ENCODE peak calls at places on chromosomes 16 and 17, in four cellular contexts. U, R, J and X are unnamed samples.

GRCh38 chr16:74577882-74578366 is 29.0 kb downstream of the GLG1 start:
- DNase-seq in U (peak), R (peak), J (no peak), X (peak)

GRCh38 chr17:79988163-79988971 is 47.3 kb downstream of the TBC1D16 start:
- DNase-seq in U (peak), R (peak), J (peak), X (peak)

GRCh38 chr16:48129926-48130325 is 25.9 kb downstream of the ABCC12 start:
- DNase-seq in U (no peak), R (no peak), J (no peak), X (no peak)

GRCh38 chr16:4347010-4347409 is 4.1 kb downstream of the PAM16 start:
- DNase-seq in U (no peak), R (no peak), J (no peak), X (peak)

GRCh38 chr17:59839646-59840328 is 53.0 kb downstream of the TUBD1 start:
- DNase-seq in U (peak), R (no peak), J (no peak), X (peak)

GRCh38 chr16:65071371-65072311 is 50.2 kb downstream of the CDH11 start:
- DNase-seq in U (peak), R (peak), J (peak), X (peak)

GRCh38 chr17:41695954-41696720 is 7.5 kb downstream of the EIF1 start:
- DNase-seq in U (peak), R (peak), J (no peak), X (peak)

GRCh38 chr17:83203073-83203471 is 123.7 kb downstream of the METRNL start:
- DNase-seq in U (peak), R (peak), J (peak), X (peak)

GRCh38 chr17:7404737-7405412 is 978 bp upstream of the TMEM256 start:
- DNase-seq in U (no peak), R (no peak), J (peak), X (no peak)

GRCh38 chr16:73280366-73280765 is 232.4 kb upstream of the ZFHX3 start:
- DNase-seq in U (no peak), R (no peak), J (no peak), X (no peak)

GRCh38 chr17:43456661-43457361 is 27.0 kb upstream of the DHX8 start:
- DNase-seq in U (peak), R (no peak), J (no peak), X (peak)

GRCh38 chr16:70018254-70018653 is 67.1 kb downstream of the CLEC18A start:
- DNase-seq in U (peak), R (peak), J (no peak), X (peak)

GRCh38 chr16:53429221-53429943 is 4.9 kb upstream of the RBL2 start:
- DNase-seq in U (peak), R (peak), J (no peak), X (peak)

GRCh38 chr16:75267631-75268264 is 16.3 kb upstream of the BCAR1 start:
- DNase-seq in U (peak), R (no peak), J (peak), X (no peak)

GRCh38 chr17:35313875-35314409 is 59.5 kb downstream of the SLFN11 start:
- DNase-seq in U (no peak), R (no peak), J (peak), X (no peak)

GRCh38 chr16:88331989-88332920 is 50.5 kb upstream of the ZNF469 start:
- DNase-seq in U (peak), R (peak), J (peak), X (peak)

GRCh38 chr17:42679001-42679491 is 2.3 kb upstream of the PLEKHH3 start:
- DNase-seq in U (peak), R (peak), J (peak), X (peak)

GRCh38 chr17:27544350-27545131 is 86.4 kb upstream of the LGALS9 start:
- DNase-seq in U (peak), R (peak), J (no peak), X (no peak)

GRCh38 chr16:29148867-29149272 is 164.0 kb downstream of the LAT start:
- DNase-seq in U (no peak), R (no peak), J (peak), X (no peak)

GRCh38 chr17:70447588-70447987 is 278.3 kb downstream of the KCNJ2 start:
- DNase-seq in U (no peak), R (no peak), J (no peak), X (no peak)

GRCh38 chr17:80248894-80249710 is 11.6 kb upstream of the RNF213 start:
- DNase-seq in U (no peak), R (no peak), J (no peak), X (no peak)

GRCh38 chr17:66746736-66747135 is 88.2 kb upstream of the CACNG5 start:
- DNase-seq in U (no peak), R (no peak), J (no peak), X (no peak)

GRCh38 chr16:24800586-24800985 is 45.2 kb upstream of the SLC5A11 start:
- DNase-seq in U (peak), R (peak), J (no peak), X (peak)

GRCh38 chr17:32626371-32626770 is 139.6 kb downstream of the CDK5R1 start:
- DNase-seq in U (no peak), R (no peak), J (no peak), X (no peak)

GRCh38 chr16:10282367-10282766 is 100.1 kb upstream of the GRIN2A start:
- DNase-seq in U (no peak), R (no peak), J (no peak), X (no peak)

GRCh38 chr17:62163847-62164246 is 98.8 kb upstream of the MED13 start:
- DNase-seq in U (no peak), R (no peak), J (no peak), X (no peak)

GRCh38 chr16:10683160-10683559 is 11.6 kb downstream of the TEKT5 start:
- DNase-seq in U (no peak), R (no peak), J (no peak), X (no peak)

GRCh38 chr17:4739122-4740024 is at the start of the genes CXCL16 and ZMYND15:
- DNase-seq in U (peak), R (peak), J (peak), X (peak)

GRCh38 chr16:74487634-74488495 is 66.6 kb upstream of the CLEC18B start:
- DNase-seq in U (no peak), R (no peak), J (no peak), X (no peak)

GRCh38 chr16:67544329-67544841 is 15.8 kb downstream of the RIPOR1 start:
- DNase-seq in U (no peak), R (no peak), J (no peak), X (no peak)

GRCh38 chr16:56753410-56753809 is 23.5 kb downstream of the NUP93 start:
- DNase-seq in U (peak), R (peak), J (no peak), X (peak)

GRCh38 chr17:80931421-80932265 is 60.0 kb upstream of the CHMP6 start:
- DNase-seq in U (peak), R (peak), J (peak), X (peak)

GRCh38 chr17:40287494-40288369 is at the start of gene CDC6:
- DNase-seq in U (peak), R (peak), J (peak), X (peak)

GRCh38 chr17:1313270-1314005 is 34.0 kb downstream of the TRARG1 start:
- DNase-seq in U (no peak), R (no peak), J (no peak), X (peak)

GRCh38 chr16:2090819-2091721 is 43.3 kb downstream of the TSC2 start:
- DNase-seq in U (peak), R (peak), J (peak), X (no peak)

GRCh38 chr17:19000531-19001011 is 4.0 kb downstream of the FAM83G start:
- DNase-seq in U (peak), R (peak), J (no peak), X (peak)

GRCh38 chr17:31629696-31630470 is 229.2 kb downstream of the COPRS start:
- DNase-seq in U (peak), R (peak), J (no peak), X (peak)

GRCh38 chr16:15897834-15898254 is 9.4 kb upstream of the CEP20 start:
- DNase-seq in U (peak), R (peak), J (no peak), X (peak)

DNA sequence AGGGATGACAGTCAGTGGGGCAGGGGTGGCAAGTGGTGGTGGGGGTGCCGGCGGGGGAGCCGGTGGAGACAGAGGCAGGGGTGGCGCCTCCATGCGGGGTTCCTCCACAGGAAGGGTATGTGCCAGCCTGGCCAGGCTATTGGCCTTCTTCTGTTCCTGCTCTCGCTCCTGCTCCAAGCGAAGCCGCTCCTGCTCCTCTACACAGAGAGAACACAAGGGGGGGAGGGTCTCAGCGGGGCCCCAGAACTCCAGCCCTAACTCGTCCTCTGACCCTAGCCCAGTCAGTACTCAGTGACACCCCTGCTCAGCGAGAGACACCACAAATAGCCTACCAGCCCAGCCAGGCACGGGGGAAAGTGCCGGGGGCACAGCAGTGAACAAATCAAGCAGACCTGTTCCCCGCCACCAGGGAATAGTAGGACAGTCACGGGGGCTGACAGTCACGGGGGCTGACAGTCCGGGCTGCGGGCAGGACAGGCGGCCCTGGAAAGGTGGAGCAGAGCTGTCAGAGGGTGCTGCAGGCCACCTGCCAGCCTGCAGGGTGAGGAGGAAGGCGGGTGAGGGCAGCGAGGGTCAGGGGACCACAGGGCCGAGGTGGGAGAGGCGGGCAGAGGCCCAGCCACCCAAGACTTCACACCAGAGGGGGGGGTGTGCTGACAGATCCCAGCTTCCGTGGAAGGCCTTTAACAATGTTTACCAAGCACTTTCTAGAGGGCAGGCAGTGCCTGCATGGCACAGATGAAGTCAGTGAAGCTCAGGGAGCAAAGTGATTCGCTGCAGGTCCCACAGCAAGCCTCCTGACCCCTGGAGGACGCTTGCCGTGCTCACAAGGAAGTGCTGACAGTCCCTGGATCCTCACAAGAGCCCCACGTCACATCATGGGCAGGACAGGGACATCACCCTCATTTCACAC is 5.3 kb downstream of the MNT start:
- DNase-seq in U (peak), R (no peak), J (peak), X (peak)
- TF ChIP-seq CTCF in U (no peak), R (no peak), J (no peak), X (peak)

GRCh38 chr17:46979023-46979870 is at the start of gene RPRML:
- DNase-seq in U (peak), R (no peak), J (peak), X (no peak)

GRCh38 chr17:46976626-46977270 is 2.3 kb downstream of the RPRML start:
- DNase-seq in U (no peak), R (no peak), J (peak), X (no peak)

GRCh38 chr17:46977348-46977747 is 1.7 kb downstream of the RPRML start:
- DNase-seq in U (peak), R (peak), J (peak), X (no peak)

GRCh38 chr17:46977750-46978488 is 1.1 kb downstream of the RPRML start:
- DNase-seq in U (no peak), R (no peak), J (peak), X (no peak)

DNA sequence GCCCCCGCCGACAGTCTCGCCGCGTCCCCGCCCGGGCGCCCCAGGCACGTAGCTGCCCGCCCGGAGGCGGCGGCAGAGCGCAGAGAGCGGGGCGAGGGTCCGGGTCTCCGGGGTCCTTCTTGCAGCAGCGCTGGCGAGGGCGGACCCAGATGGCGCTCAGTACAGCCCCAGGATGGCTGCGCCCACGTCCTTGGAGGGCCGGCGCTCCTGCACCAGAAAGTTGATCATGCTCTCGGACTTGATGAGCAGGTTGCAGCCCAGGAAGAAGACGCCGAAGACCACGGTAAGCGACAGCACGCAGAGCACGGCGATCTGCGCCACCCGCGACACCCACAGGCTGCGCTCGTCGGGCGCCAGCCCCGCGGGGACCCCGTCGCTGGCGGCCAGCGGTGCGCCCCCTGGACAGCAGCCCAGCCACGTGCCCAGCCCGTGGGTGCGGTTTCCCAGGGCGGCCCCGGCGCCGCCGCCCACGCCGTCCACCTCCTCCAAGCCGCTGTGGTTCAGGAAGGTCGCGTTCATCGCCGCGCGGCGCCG is 497 bp downstream of the RPRML start:
- DNase-seq in U (no peak), R (no peak), J (peak), X (no peak)
- H3K4me3 ChIP-seq in U (peak), R (peak), J (no peak), X (peak)

GRCh38 chr16:28110977-28111376 is 47.5 kb upstream of the GSG1L start:
- DNase-seq in U (no peak), R (no peak), J (no peak), X (no peak)

GRCh38 chr16:28110074-28110473 is 46.6 kb upstream of the GSG1L start:
- DNase-seq in U (no peak), R (no peak), J (no peak), X (no peak)

GRCh38 chr16:28112908-28113307 is 49.4 kb upstream of the GSG1L start:
- DNase-seq in U (no peak), R (no peak), J (no peak), X (no peak)

GRCh38 chr16:28108590-28109247 is 45.2 kb upstream of the GSG1L start:
- DNase-seq in U (no peak), R (no peak), J (no peak), X (no peak)

DNA sequence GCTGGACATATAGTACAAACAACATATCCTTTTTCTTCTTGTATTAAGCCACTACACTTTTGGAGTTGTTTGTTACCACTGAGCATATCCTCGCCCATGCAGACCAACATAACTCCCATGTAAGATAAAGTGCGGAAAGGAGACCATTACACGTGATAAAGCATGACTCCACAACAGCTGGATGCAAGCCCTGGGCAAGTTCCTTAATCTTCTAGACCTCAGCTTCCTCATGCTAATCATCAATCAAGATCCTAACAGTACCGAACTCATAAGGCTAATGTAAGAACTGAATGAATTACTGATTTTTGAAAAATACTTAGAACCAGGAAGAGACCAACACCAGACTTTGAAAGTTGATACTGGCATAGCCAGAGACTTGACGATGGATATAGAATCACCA is 47.0 kb upstream of the GSG1L start:
- DNase-seq in U (no peak), R (no peak), J (no peak), X (no peak)
- TF ChIP-seq CTCF in U (no peak), R (no peak), J (no peak), X (no peak)

DNA sequence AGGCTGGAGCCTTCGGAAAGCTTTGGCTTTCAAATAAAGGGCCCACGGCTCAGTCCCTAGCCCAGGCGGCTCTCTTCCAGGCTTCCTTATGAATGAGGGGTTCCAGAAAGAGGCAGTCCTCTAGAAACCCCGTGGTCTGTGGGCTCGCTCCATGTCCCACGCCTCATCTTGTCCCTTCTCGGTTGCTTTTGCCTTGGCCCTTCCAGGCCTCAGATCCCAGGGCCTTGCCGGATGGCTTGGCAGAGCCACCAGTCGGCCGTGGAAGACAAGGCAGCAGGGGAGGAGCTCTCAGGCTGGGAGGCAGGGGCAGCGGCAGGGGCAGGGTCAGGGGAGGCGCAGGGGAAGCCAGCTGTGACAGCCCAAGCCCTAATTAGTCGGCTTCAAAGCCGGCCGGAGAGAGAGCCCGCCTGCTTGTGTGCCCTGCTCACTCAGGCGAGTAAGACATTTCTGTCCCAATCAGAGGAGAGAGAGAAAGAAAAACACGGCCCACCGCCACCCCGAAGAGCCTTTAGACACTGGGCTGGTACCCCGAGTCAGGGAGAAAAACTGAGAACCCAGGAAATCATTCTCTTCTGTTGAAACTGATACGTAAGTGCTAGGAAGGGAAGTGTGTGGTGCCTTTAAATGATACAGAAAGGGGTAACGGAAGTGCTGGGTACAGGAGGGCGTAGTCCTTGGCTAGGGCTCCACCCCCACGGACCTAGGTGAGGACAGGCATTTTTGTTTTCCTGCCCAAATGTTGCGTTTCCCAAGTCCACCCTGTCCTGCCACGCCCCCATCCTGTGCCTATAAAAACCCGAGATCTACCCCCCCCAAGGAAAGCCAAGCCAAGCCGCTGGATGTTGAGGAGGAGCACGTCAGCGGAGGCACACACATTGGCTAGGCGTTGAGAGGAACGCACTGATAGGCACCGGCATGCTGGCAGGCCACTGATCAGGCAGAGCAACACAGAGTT is 27.8 kb upstream of the MEIOC start:
- DNase-seq in U (peak), R (no peak), J (peak), X (no peak)
- H3K4me3 ChIP-seq in U (no peak), R (no peak), J (peak), X (no peak)